ENCODE peak calls at places on chromosome 18, in four cellular contexts. T, N, Q and C are unnamed samples.

GRCh38 chr18:29651121-29651675 is 1391.3 kb downstream of the DSC3 start:
- DNase-seq in N (no peak), Q (no peak), T (no peak), C (no peak)

GRCh38 chr18:68219867-68220266 is 495.0 kb downstream of the TMX3 start:
- DNase-seq in N (no peak), T (no peak), Q (no peak), C (no peak)

GRCh38 chr18:51668101-51668500 is 470.6 kb upstream of the MEX3C start:
- DNase-seq in N (peak), T (peak), Q (no peak), C (peak)

GRCh38 chr18:6261938-6262337 is 152.8 kb downstream of the L3MBTL4 start:
- DNase-seq in Q (no peak), T (no peak), N (no peak), C (no peak)

GRCh38 chr18:58578321-58578720 is 50.6 kb downstream of the ALPK2 start:
- DNase-seq in T (no peak), N (no peak), Q (no peak), C (no peak)

GRCh38 chr18:59906203-59906602 is 6.4 kb downstream of the PMAIP1 start:
- DNase-seq in Q (no peak), N (no peak), T (no peak), C (no peak)

GRCh38 chr18:72700961-72701710 is 157.0 kb upstream of the CBLN2 start:
- DNase-seq in Q (no peak), T (peak), N (no peak), C (peak)

GRCh38 chr18:36455931-36456330 is 158.4 kb downstream of the FHOD3 start:
- DNase-seq in Q (no peak), T (peak), N (no peak), C (no peak)

GRCh38 chr18:33532978-33533377 is 45.0 kb upstream of the ASXL3 start:
- DNase-seq in Q (no peak), T (no peak), N (no peak), C (no peak)

GRCh38 chr18:56795381-56795780 is 144.2 kb downstream of the WDR7 start:
- DNase-seq in N (no peak), Q (no peak), T (no peak), C (no peak)

GRCh38 chr18:26046419-26047077 is 43.9 kb downstream of the SS18 start:
- DNase-seq in N (no peak), T (no peak), Q (no peak), C (no peak)

GRCh38 chr18:10842821-10843220 is 306.5 kb downstream of the PIEZO2 start:
- DNase-seq in Q (no peak), N (no peak), T (no peak), C (no peak)
- TF ChIP-seq CREM in Q (no peak), N (no peak), T (no peak), C (no peak)

DNA sequence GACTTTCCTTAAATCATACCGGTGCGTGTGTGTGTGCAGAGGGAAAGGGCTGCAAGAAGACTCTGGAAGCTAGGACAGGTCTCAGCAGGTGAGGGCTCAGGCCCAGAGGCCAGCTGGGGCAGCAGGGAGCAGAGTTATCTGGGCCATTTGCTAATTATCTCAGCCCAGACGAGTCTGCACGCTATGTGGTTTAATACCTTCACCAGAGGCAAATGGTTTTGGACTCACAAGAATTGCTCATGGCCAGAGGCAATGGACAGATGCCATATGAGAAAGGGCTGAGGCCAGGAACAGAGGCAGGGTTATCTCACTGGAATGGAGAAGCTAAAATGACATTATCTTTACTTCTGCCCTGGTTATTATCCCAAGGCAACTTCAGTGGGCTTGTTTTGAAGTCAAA is 35.7 kb downstream of the LIPG start:
- DNase-seq in T (no peak), N (no peak), Q (no peak), C (no peak)
- TF ChIP-seq CREM in T (no peak), N (no peak), Q (no peak), C (no peak)

GRCh38 chr18:48165104-48165866 is 234.8 kb upstream of the SMAD2 start:
- DNase-seq in N (no peak), T (no peak), Q (no peak), C (peak)
- TF ChIP-seq CREM in N (no peak), T (no peak), Q (no peak), C (no peak)

GRCh38 chr18:76619342-76620315 is 124.6 kb upstream of the ZNF516 start:
- DNase-seq in T (peak), N (peak), Q (no peak), C (no peak)
- TF ChIP-seq CREM in T (no peak), N (no peak), Q (no peak), C (no peak)

GRCh38 chr18:8754995-8755955 is 49.9 kb downstream of the MTCL1 start:
- DNase-seq in Q (peak), N (no peak), T (no peak), C (no peak)
- TF ChIP-seq CREM in Q (no peak), N (no peak), T (no peak), C (no peak)